ENCODE peak calls at places on chromosomes 5 and 9, in nine cellular contexts. U is lung, S is WERI-Rb-1, M is HepG2, L is transverse colon, G is pancreas, X is breast epithelium, Q is mammary epithelial cell, J is IMR-90. I is an unnamed sample. For H3K27me3, the result is how much of the 10 kb centered on the place peaks cover.

GRCh38 chr5:112385566-112385965 is 33.5 kb downstream of the EPB41L4A start:
- DNase-seq in U (no peak), S (no peak), M (no peak), L (no peak), G (no peak), X (no peak), Q (no peak), J (no peak), I (no peak)

GRCh38 chr9:19918630-19919029 is 129.8 kb upstream of the SLC24A2 start:
- DNase-seq in U (no peak), S (no peak), M (no peak), L (no peak), G (no peak), X (no peak), Q (no peak), J (no peak), I (no peak)

GRCh38 chr9:108151161-108151586 is 661.6 kb upstream of the KLF4 start:
- DNase-seq in U (no peak), S (no peak), M (no peak), L (no peak), G (no peak), X (no peak), Q (peak), J (peak), I (no peak)

GRCh38 chr5:169296456-169297220 is 4.3 kb downstream of the SLIT3 start:
- DNase-seq in U (peak), S (no peak), M (no peak), L (peak), G (no peak), X (no peak), Q (no peak), J (no peak), I (no peak)

GRCh38 chr5:33788922-33789321 is 102.9 kb downstream of the ADAMTS12 start:
- DNase-seq in U (no peak), S (no peak), M (no peak), L (no peak), G (no peak), X (no peak), Q (peak), J (peak), I (no peak)

GRCh38 chr5:76679231-76679630 is 36.7 kb upstream of the F2R start:
- DNase-seq in U (no peak), S (no peak), M (no peak), L (no peak), G (no peak), X (no peak), Q (no peak), J (peak), I (no peak)

GRCh38 chr5:150053695-150054392 is 32.5 kb downstream of the CSF1R start:
- DNase-seq in U (no peak), S (no peak), M (no peak), L (no peak), G (no peak), X (no peak), Q (no peak), J (no peak), I (no peak)

GRCh38 chr5:88660326-88660946 is 222.5 kb downstream of the MEF2C start:
- DNase-seq in U (no peak), S (peak), M (no peak), L (no peak), G (no peak), X (no peak), Q (peak), J (peak), I (no peak)

GRCh38 chr9:116336133-116336862 is 182.7 kb downstream of the PAPPA start:
- DNase-seq in U (no peak), S (no peak), M (peak), L (no peak), G (no peak), X (no peak), Q (no peak), J (peak), I (no peak)

GRCh38 chr9:70120834-70121510 is 77.3 kb downstream of the MAMDC2 start:
- DNase-seq in U (peak), S (peak), M (no peak), L (peak), G (peak), X (no peak), Q (peak), J (peak), I (no peak)

GRCh38 chr5:175698401-175699115 is 40.7 kb downstream of the HRH2 start:
- DNase-seq in U (no peak), S (no peak), M (no peak), L (no peak), G (no peak), X (peak), Q (no peak), J (no peak), I (no peak)

GRCh38 chr9:97830884-97831829 is 21.9 kb upstream of the FOXE1 start:
- DNase-seq in U (no peak), S (peak), M (peak), L (no peak), G (no peak), X (no peak), Q (no peak), J (no peak), I (no peak)

GRCh38 chr9:72813544-72813943 is 139.3 kb downstream of the ALDH1A1 start:
- DNase-seq in U (no peak), S (no peak), M (no peak), L (no peak), G (no peak), X (no peak), Q (no peak), J (no peak), I (no peak)

GRCh38 chr9:5416962-5417361 is 20.8 kb downstream of the PLGRKT start:
- DNase-seq in U (no peak), S (no peak), M (no peak), L (no peak), G (no peak), X (no peak), Q (no peak), J (no peak), I (no peak)

GRCh38 chr9:96620832-96621269 is 1.2 kb upstream of the CDC14B start:
- DNase-seq in U (no peak), S (no peak), M (peak), L (no peak), G (no peak), X (no peak), Q (no peak), J (no peak), I (no peak)

GRCh38 chr5:142829821-142830220 is 59.6 kb downstream of the ARHGAP26 start:
- DNase-seq in U (no peak), S (no peak), M (no peak), L (no peak), G (no peak), X (no peak), Q (peak), J (peak), I (no peak)

GRCh38 chr9:134879664-134880483 is 736 bp upstream of the FCN2 start:
- DNase-seq in U (no peak), S (no peak), M (no peak), L (no peak), G (no peak), X (no peak), Q (no peak), J (no peak), I (no peak)

GRCh38 chr9:134875376-134875775 is 5.2 kb upstream of the FCN2 start:
- DNase-seq in U (no peak), S (no peak), M (no peak), L (no peak), G (no peak), X (no peak), Q (no peak), J (no peak), I (no peak)

GRCh38 chr9:134880484-134881312 is at the start of gene FCN2:
- DNase-seq in U (no peak), S (peak), M (no peak), L (no peak), G (no peak), X (no peak), Q (no peak), J (no peak), I (no peak)

GRCh38 chr9:134881313-134881670 is 682 bp downstream of the FCN2 start:
- DNase-seq in U (no peak), S (no peak), M (no peak), L (no peak), G (no peak), X (no peak), Q (no peak), J (no peak), I (no peak)

GRCh38 chr9:134877541-134877940 is 3.1 kb upstream of the FCN2 start:
- DNase-seq in U (no peak), S (no peak), M (no peak), L (no peak), G (no peak), X (no peak), Q (no peak), J (no peak), I (no peak)
- H3K27me3 ChIP-seq in U (under half), S (under half), M (under half), L (under half), G (under half), X (under half), Q (under half), J (under half), I (under half)

DNA sequence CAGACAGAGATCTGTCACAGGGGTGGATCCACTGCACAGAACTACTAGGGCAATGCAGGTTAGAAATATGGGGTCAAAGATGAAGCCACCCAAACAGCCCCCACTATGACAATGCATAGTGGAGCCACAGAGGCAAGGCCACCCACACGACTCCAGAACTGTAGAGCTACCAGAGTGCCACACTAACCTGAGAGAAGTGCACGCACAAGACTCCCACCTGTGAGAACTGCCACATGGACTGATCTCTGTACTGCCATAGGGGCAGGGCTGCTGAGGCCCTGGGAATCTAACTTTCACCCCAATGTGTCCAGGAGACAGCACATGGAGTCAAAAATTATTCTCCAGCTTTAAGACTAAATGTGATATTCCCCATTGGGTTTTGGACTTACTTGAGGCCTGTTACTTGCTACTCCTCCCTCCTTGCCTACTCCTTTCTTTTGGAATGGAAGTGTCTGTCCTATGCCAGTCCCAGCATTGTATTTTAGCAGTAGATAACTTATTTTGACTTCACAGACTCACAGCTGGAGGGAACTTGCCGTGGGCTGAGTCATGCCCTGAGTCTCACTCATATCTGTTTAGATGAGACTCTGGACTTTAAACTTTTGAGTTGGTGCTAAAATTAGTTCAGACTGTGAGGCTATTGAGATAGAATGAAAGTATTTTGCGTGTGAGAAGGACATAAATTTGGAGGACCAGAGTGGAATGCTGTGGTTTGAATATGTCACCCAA is 853.3 kb downstream of the MAT2B start:
- DNase-seq in U (no peak), S (no peak), M (no peak), L (no peak), G (no peak), X (no peak), Q (no peak), J (peak), I (no peak)
- H3K27ac ChIP-seq in U (no peak), S (no peak), M (no peak), L (no peak), G (no peak), X (no peak), Q (no peak), J (peak), I (no peak)

GRCh38 chr9:131097948-131098278 is 1.6 kb downstream of the AIF1L start:
- DNase-seq in U (no peak), S (no peak), M (no peak), L (no peak), G (no peak), X (no peak), Q (no peak), J (no peak), I (no peak)
- H3K4me3 ChIP-seq in U (no peak), S (no peak), M (no peak), L (no peak), G (no peak), X (peak), Q (no peak), J (no peak), I (no peak)

GRCh38 chr9:127754761-127755557 is 19.9 kb upstream of the TOR2A start:
- DNase-seq in U (no peak), S (peak), M (no peak), L (no peak), G (no peak), X (no peak), Q (no peak), J (no peak), I (no peak)
- H3K27me3 ChIP-seq in U (under half), S (under half), M (under half), L (half or more), G (under half), X (under half), Q (under half), J (half or more), I (under half)

GRCh38 chr5:180082633-180083420 is 11.3 kb upstream of the RNF130 start:
- DNase-seq in U (no peak), S (no peak), M (no peak), L (no peak), G (no peak), X (no peak), Q (no peak), J (no peak), I (no peak)
- H3K27ac ChIP-seq in U (no peak), S (no peak), M (no peak), L (no peak), G (no peak), X (no peak), Q (no peak), J (no peak), I (no peak)